ENCODE peak calls at places on chromosomes 2 and 18, in five cellular contexts. S, Z, C, Q and V are unnamed samples.
A peak's percentile ranks its signal among the peaks of the same experiment; 100 is the strongest.

GRCh38 chr18:10499230-10499629 is 26.6 kb upstream of the NAPG start:
- DNase-seq in S (no peak), Z (no peak), C (no peak), Q (no peak), V (peak; percentile 10)

GRCh38 chr2:127622561-127623387 is 23.2 kb upstream of the GPR17 start:
- DNase-seq in S (no peak), Z (peak; percentile 10), C (no peak), Q (no peak), V (no peak)

GRCh38 chr2:215832791-215833190 is 180.6 kb downstream of the MREG start:
- DNase-seq in S (no peak), Z (peak; percentile 31), C (peak; percentile 39), Q (no peak), V (no peak)

GRCh38 chr2:149438260-149438960 is 108.0 kb downstream of the LYPD6 start:
- DNase-seq in S (no peak), Z (no peak), C (no peak), Q (no peak), V (no peak)

GRCh38 chr2:151478011-151478410 is 68.3 kb downstream of the RIF1 start:
- DNase-seq in S (no peak), Z (no peak), C (no peak), Q (peak; percentile 38), V (peak; percentile 3)

GRCh38 chr2:159790323-159790722 is 7.7 kb downstream of the CD302 start:
- DNase-seq in S (no peak), Z (no peak), C (no peak), Q (no peak), V (no peak)

GRCh38 chr2:100502782-100503181 is 32.5 kb downstream of the NMS start:
- DNase-seq in S (no peak), Z (no peak), C (no peak), Q (no peak), V (no peak)

GRCh38 chr2:40271066-40271465 is 180.8 kb downstream of the SLC8A1 start:
- DNase-seq in S (no peak), Z (no peak), C (no peak), Q (no peak), V (no peak)

GRCh38 chr2:215626812-215627281 is 191.0 kb upstream of the FN1 start:
- DNase-seq in S (no peak), Z (no peak), C (no peak), Q (no peak), V (no peak)

GRCh38 chr18:74114206-74114605 is 33.4 kb downstream of the FBXO15 start:
- DNase-seq in S (no peak), Z (no peak), C (no peak), Q (no peak), V (no peak)

GRCh38 chr2:150120271-150120950 is 367.1 kb downstream of the RND3 start:
- DNase-seq in S (no peak), Z (peak; percentile 17), C (no peak), Q (no peak), V (no peak)

GRCh38 chr2:41735006-41735405 is 312.8 kb upstream of the PKDCC start:
- DNase-seq in S (no peak), Z (no peak), C (no peak), Q (no peak), V (no peak)

GRCh38 chr2:182545420-182546167 is 118.8 kb upstream of the PDE1A start:
- DNase-seq in S (no peak), Z (no peak), C (no peak), Q (no peak), V (no peak)

GRCh38 chr2:120864981-120865380 is 129.3 kb downstream of the GLI2 start:
- DNase-seq in S (no peak), Z (no peak), C (no peak), Q (no peak), V (no peak)

GRCh38 chr2:152098798-152099654 is at the start of gene CACNB4:
- DNase-seq in S (no peak), Z (peak; percentile 18), C (no peak), Q (no peak), V (no peak)

GRCh38 chr2:187514930-187515329 is 39.3 kb downstream of the TFPI start:
- DNase-seq in S (no peak), Z (no peak), C (no peak), Q (no peak), V (no peak)

GRCh38 chr2:175478369-175478768 is 296.9 kb upstream of the ATP5MC3 start:
- DNase-seq in S (no peak), Z (no peak), C (no peak), Q (peak; percentile 43), V (no peak)

GRCh38 chr18:46497129-46497528 is 159.9 kb downstream of the LOXHD1 start:
- DNase-seq in S (peak; percentile 27), Z (no peak), C (peak; percentile 10), Q (peak; percentile 8), V (no peak)

GRCh38 chr2:20012032-20012281 is 511 bp downstream of the MATN3 start:
- DNase-seq in S (no peak), Z (no peak), C (no peak), Q (no peak), V (no peak)

GRCh38 chr2:99031481-99031880 is 95.5 kb upstream of the CRACDL start:
- DNase-seq in S (no peak), Z (no peak), C (no peak), Q (no peak), V (no peak)

GRCh38 chr18:2627821-2628276 is 27.7 kb upstream of the SMCHD1 start:
- DNase-seq in S (no peak), Z (no peak), C (peak; percentile 15), Q (peak; percentile 20), V (peak; percentile 60)

GRCh38 chr2:190123956-190124355 is 61.4 kb upstream of the MSTN start:
- DNase-seq in S (no peak), Z (no peak), C (no peak), Q (no peak), V (no peak)

GRCh38 chr2:120547662-120548061 is 188.0 kb upstream of the GLI2 start:
- DNase-seq in S (peak; percentile 63), Z (no peak), C (no peak), Q (no peak), V (no peak)

GRCh38 chr18:77052297-77052645 is 80.3 kb downstream of the MBP start:
- DNase-seq in S (no peak), Z (no peak), C (no peak), Q (no peak), V (no peak)

GRCh38 chr18:77051581-77052296 is 80.8 kb downstream of the MBP start:
- DNase-seq in S (no peak), Z (no peak), C (no peak), Q (no peak), V (no peak)

GRCh38 chr18:77052656-77053309 is 79.8 kb downstream of the MBP start:
- DNase-seq in S (no peak), Z (no peak), C (no peak), Q (no peak), V (no peak)

GRCh38 chr18:77047803-77048419 is 84.7 kb downstream of the MBP start:
- DNase-seq in S (no peak), Z (no peak), C (no peak), Q (no peak), V (no peak)

GRCh38 chr18:77049938-77050337 is 82.6 kb downstream of the MBP start:
- DNase-seq in S (no peak), Z (no peak), C (no peak), Q (no peak), V (no peak)
- H3K27ac ChIP-seq in S (no peak overlapping the region), Z (no peak overlapping the region), C (no peak overlapping the region), Q (peak overlapping the region; percentile 86), V (peak overlapping the region; percentile 9)

DNA sequence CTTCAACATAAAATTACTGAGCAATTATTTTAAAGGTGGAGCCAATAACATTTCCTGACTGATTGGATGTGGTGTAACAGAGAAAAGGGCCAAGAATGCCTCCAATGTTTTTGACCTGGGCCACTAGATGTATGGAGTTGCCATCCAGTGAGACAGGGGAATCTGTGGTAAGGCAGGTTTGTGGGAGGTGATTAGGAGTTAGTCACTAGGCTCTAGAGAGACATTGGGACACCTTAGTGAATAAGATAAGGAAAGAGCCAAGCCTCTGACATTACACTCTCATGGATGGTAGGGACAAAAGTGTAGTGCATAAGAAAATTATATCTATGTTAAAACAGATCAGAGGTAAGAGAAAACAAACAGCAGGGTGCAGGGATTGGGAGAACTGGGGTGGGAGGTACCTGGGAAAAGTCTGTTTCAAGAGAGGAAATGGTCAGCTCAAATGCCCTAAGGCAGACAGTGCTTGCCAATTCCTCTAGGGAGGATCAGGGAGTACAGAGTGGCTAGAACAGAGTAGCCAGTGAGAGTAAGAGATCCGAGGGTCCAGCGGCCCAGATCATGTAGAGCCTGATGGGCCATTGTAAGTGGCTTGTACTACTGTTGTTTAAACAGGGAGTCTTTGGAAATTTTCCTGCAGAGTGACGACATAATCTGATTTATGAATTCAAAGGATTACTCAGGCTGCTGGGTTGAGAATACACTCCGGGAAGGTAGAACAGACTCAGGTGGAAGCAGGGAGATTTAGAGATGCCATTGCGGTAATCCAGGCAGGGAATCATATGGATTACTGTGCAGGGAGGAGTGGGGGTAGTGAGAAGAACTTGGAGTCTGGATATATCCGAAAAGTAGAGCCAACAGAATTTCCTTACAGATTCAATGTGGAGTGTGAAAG is 45.7 kb upstream of the CUL3 start:
- DNase-seq in S (no peak), Z (no peak), C (no peak), Q (peak; percentile 10), V (no peak)
- H3K27ac ChIP-seq in S (no peak overlapping the region), Z (no peak overlapping the region), C (no peak overlapping the region), Q (no peak overlapping the region), V (no peak overlapping the region)

GRCh38 chr2:240996161-240996833 is 2.1 kb upstream of the SNED1 start:
- DNase-seq in S (peak; percentile 13), Z (no peak), C (no peak), Q (no peak), V (no peak)

GRCh38 chr2:240997141-240997855 is 1.1 kb upstream of the SNED1 start:
- DNase-seq in S (peak; percentile 22), Z (no peak), C (peak; percentile 27), Q (no peak), V (no peak)

GRCh38 chr2:240995041-240995960 is 3.1 kb upstream of the SNED1 start:
- DNase-seq in S (peak; percentile 13), Z (no peak), C (no peak), Q (no peak), V (no peak)

GRCh38 chr2:240997856-240998705 is at the start of gene SNED1:
- DNase-seq in S (peak; percentile 94), Z (peak; percentile 91), C (peak; percentile 65), Q (peak; percentile 78), V (no peak)

DNA sequence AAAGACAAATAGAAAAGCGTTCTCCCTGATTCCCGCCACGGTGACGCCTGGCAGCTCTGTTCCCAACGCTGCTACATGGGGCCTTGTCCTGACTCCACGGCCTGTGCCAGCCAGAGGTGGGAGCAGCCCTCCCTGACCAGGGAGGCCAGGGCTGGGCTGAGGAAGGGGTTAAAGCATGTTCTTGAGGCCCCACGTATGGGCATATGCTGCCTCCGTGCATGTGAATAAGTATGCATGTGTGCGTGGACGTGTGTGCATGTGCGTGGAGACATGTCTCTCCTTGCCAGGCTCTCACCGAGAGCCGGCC is 1.6 kb upstream of the SNED1 start:
- DNase-seq in S (no peak), Z (no peak), C (no peak), Q (no peak), V (no peak)
- H3K27ac ChIP-seq in S (peak overlapping the region; percentile 89), Z (peak overlapping the region; percentile 85), C (no peak overlapping the region), Q (no peak overlapping the region), V (no peak overlapping the region)

DNA sequence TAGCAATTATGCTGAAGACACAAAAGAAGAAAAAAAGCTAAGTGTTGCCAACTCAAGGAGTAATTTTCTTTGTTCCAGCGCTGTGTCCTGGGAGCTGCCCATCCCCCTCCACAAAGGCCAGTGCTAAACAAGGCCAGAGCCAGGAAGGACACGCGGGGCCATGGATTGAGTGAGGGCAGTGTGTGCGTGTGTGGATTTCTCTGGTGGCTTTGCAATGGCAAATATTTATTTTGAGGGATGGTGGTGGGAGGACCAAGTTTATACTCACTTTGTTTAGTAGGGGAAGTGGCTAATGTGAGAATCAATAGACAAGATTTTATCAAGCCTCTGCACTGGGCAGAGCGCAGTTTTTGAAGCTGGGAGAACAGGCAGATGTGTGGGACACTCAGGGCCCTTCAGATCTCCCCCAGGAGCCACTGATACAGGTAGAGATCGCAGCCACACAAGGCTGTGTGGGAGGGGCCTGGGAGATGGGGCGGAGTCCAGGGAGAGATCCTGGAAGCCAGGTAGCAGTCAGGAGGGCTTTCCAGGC is 11.4 kb downstream of the AGAP1 start:
- DNase-seq in S (no peak), Z (peak; percentile 61), C (peak; percentile 85), Q (no peak), V (no peak)
- H3K27ac ChIP-seq in S (peak overlapping the region; percentile 64), Z (peak overlapping the region; percentile 44), C (peak overlapping the region; percentile 75), Q (no peak overlapping the region), V (no peak overlapping the region)